ENCODE peak calls at places on chromosomes 5 and 9, in seven cellular contexts. Y, C, E, A, V, Q and S are unnamed samples.

GRCh38 chr5:125088522-125089105 is 342.2 kb upstream of the ZNF608 start:
- DNase-seq in V (no peak), Y (no peak), Q (no peak), E (peak; percentile 6), A (no peak), C (no peak), S (no peak)

GRCh38 chr5:144276034-144276822 is 105.6 kb downstream of the KCTD16 start:
- DNase-seq in Y (no peak), Q (no peak), C (no peak), A (no peak), V (no peak), E (no peak), S (no peak)

GRCh38 chr5:79772651-79773050 is 83.0 kb downstream of the CMYA5 start:
- DNase-seq in Q (no peak), V (no peak), E (no peak), A (no peak), C (no peak), Y (no peak), S (no peak)

GRCh38 chr5:29852329-29852728 is 1341.2 kb upstream of the CDH6 start:
- DNase-seq in Y (no peak), C (no peak), V (no peak), Q (no peak), A (no peak), E (no peak), S (no peak)

GRCh38 chr5:115184780-115185179 is 15.1 kb upstream of the TRIM36 start:
- DNase-seq in Y (no peak), A (no peak), E (no peak), Q (no peak), V (no peak), C (no peak), S (no peak)

GRCh38 chr9:122228191-122228905 is 409 bp downstream of the LHX6 start:
- DNase-seq in Q (no peak), A (no peak), C (no peak), Y (peak; percentile 57), V (no peak), E (no peak), S (no peak)

GRCh38 chr5:171644536-171644935 is 141.1 kb upstream of the SMIM23 start:
- DNase-seq in Y (no peak), E (no peak), A (no peak), V (no peak), Q (peak; percentile 28), C (no peak), S (no peak)

GRCh38 chr9:17003576-17004240 is 131.1 kb upstream of the CNTLN start:
- DNase-seq in E (no peak), A (no peak), Q (no peak), Y (no peak), V (peak; percentile 44), C (no peak), S (no peak)

GRCh38 chr5:69202497-69202896 is 13.1 kb downstream of the CENPH start:
- DNase-seq in Y (no peak), V (no peak), C (no peak), Q (no peak), A (no peak), E (no peak), S (no peak)

GRCh38 chr9:14307989-14308750 is 5.8 kb downstream of the NFIB start:
- DNase-seq in A (no peak), Q (no peak), Y (no peak), V (no peak), C (no peak), E (no peak), S (peak; percentile 78)

GRCh38 chr9:69325409-69326212 is 596 bp downstream of the ENTREP1 start:
- DNase-seq in A (no peak), V (no peak), Q (peak; percentile 31), C (no peak), Y (peak; percentile 19), E (no peak), S (peak; percentile 26)

GRCh38 chr9:29214162-29214520 is 1640.9 kb upstream of the C9orf72 start:
- DNase-seq in Y (no peak), V (no peak), E (peak; percentile 64), A (no peak), Q (no peak), C (no peak), S (peak; percentile 13)

GRCh38 chr9:69900406-69900805 is 79.8 kb downstream of the CFAP95 start:
- DNase-seq in A (no peak), E (no peak), C (no peak), V (peak; percentile 55), Y (no peak), Q (no peak), S (no peak)

DNA sequence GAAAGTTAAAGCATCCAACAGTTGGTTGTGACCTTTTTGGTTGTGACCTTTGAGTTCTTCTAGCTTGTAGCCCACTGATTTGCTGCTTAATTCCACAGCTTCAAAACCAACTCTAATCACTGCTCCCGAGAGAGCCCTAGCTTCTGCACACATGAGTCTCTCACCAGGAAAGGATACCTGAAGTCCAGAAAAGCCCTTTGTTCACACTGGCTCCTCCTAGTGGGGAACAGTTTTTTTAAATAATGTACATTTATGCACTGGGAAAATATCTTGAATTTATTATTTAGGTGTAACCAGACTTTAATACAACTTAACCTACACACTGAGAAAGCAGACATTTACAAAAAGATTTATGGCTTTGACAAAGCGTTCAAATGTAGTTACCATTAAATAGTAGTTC is 120.2 kb upstream of the CCDC152 start:
- DNase-seq in A (no peak), Y (no peak), C (peak; percentile 10), E (no peak), V (no peak), Q (no peak), S (no peak)
- TF ChIP-seq CTCF in A (no peak), Y (peak; percentile 21), C (peak; percentile 66), E (peak; percentile 21), V (peak; percentile 57), Q (peak; percentile 30), S (peak; percentile 8)

DNA sequence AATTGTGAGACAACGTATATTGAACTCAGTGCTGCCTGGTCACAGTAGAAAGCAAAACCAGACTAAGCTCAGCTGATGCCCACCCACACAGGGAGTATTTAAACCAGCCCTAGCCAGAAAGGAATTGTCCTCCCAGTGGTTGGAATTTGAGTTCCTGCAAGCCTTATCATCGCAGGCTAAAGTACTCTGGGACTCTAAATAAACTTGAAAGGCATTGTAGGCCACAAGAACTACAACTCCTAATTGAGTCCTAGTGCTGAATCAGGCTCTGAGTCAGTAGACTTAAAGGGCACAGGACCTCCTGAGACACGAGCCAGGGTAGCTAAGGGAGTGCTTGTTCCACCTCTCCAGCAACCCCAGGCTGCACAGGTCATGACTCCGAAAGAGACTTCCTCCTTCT is 171.4 kb downstream of the MCTP1 start:
- DNase-seq in A (no peak), V (peak; percentile 68), Q (no peak), Y (no peak), C (no peak), E (no peak), S (no peak)
- TF ChIP-seq CTCF in A (no peak), V (peak; percentile 68), Q (no peak), Y (no peak), C (no peak), E (no peak), S (no peak)

DNA sequence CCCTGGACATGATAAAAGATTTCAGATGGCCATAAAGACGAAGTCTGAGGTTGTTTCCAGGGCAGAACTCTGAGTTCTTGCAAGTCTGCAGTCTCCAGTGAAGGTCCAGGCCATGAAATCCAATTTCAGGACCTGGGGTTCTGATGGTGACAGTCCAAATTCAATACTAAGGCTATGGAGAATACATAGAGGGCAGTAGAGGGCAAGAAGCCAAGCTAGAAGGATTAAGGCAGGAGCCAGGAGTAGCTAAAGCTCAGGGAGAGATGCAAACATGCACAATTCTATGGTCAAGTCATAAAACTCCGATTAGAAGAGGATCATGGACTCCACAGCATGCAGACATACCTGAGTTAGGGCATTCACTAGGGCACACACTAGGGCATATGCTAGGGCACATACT is 11.4 kb downstream of the SLIT3 start:
- DNase-seq in Y (no peak), A (no peak), V (no peak), C (no peak), Q (no peak), E (no peak), S (no peak)
- TF ChIP-seq CTCF in Y (no peak), A (no peak), V (peak; percentile 15), C (no peak), Q (no peak), E (peak; percentile 37), S (no peak)

GRCh38 chr5:77981820-77982219 is 205.7 kb upstream of the TBCA start:
- DNase-seq in C (no peak), Q (no peak), E (no peak), Y (no peak), A (no peak), V (no peak), S (no peak)
- TF ChIP-seq CTCF in C (no peak), Q (no peak), E (no peak), Y (peak; percentile 17), A (no peak), V (no peak), S (no peak)

DNA sequence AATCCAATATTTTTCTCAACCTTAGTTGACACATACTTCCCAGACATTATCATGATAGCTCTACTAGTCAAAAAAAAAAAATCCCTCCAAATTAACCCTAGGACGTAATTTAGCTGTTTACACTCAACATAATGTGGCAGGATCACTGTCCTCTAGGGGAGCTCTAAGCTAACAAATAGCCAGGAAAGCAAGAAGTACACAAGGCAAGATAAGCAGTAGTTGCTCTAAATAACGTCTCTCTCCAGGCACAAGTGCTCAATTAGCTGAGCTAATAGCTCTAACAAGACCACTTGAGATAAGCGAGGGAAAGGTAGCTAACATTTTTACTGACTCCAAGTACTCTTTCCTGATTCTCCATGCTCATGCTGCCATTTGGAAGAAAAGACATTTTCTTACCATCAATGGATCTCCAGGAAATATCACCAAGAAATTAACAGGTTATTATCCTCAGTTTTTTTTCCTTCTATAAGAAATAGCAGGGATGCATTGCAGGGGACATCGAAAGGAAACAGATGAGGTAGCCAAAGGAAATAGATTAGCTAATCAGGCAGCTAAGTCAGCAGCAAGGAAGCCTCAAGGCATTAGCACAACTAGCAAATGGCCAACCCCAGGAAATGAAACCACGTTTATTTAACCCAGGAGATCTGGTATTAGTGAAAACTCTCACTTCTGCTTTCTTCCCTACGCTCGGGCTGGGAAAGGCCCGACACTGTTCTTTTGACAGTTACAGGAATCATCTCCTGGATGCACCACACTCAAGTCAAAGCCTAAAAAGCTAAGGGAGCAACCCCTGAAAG is 614.1 kb downstream of the PTPRD start:
- DNase-seq in Y (no peak), A (no peak), E (no peak), Q (no peak), V (no peak), C (peak; percentile 4), S (no peak)
- TF ChIP-seq CTCF in Y (no peak), A (no peak), E (peak; percentile 9), Q (peak; percentile 48), V (peak; percentile 44), C (peak; percentile 70), S (no peak)

DNA sequence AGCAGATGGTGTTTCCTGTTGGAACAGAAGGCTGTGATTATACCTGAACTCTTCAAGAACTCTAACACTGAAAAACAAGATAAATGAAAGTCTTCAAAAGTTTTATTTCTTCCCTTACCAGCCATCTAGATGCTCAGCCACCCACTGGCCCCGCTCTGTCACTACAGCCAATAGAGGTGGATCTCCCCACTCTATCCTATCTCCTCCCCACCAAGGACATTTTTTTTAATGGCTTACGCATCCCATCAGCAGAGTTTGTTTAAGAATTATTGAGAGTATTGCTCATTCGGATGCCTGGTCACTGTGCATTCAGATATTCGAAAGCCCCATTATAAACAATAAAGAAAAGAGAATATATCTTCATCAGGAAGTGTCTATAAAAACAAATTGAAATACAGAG is 159.4 kb downstream of the RASEF start:
- DNase-seq in V (no peak), A (no peak), C (no peak), Y (no peak), Q (no peak), E (peak; percentile 14), S (no peak)
- TF ChIP-seq CTCF in V (peak; percentile 54), A (no peak), C (peak; percentile 25), Y (no peak), Q (no peak), E (peak; percentile 46), S (no peak)